ENCODE peak calls at places on chromosome 1, in ten cellular contexts. V is GM12892, S is testis, B is gastrocnemius medialis, W is body of pancreas, R is A549, X is thyroid gland, U is sigmoid colon, T is H54, E is transverse colon. N is an unnamed sample.

GRCh38 chr1:114079596-114080190 is 74.0 kb downstream of the SYT6 start:
- DNase-seq in E (no peak), R (no peak), B (no peak), W (no peak), U (no peak), V (no peak), X (no peak), S (no peak), T (no peak), N (no peak)

GRCh38 chr1:52253421-52253820 is 111.5 kb downstream of the ZFYVE9 start:
- DNase-seq in B (no peak), T (no peak), V (no peak), W (no peak), U (no peak), R (no peak), X (no peak), S (no peak), E (no peak), N (no peak)

GRCh38 chr1:156709743-156710489 is 4.5 kb upstream of the CRABP2 start:
- DNase-seq in B (no peak), S (peak; percentile 40), U (peak; percentile 87), V (no peak), W (peak; percentile 62), T (peak; percentile 80), R (no peak), X (peak; percentile 77), E (peak; percentile 63), N (no peak)

GRCh38 chr1:78831731-78832360 is 174.7 kb downstream of the ADGRL4 start:
- DNase-seq in E (no peak), T (peak; percentile 38), V (no peak), W (no peak), X (no peak), R (no peak), B (no peak), S (no peak), U (no peak), N (no peak)

GRCh38 chr1:221699582-221700519 is 42.0 kb downstream of the DUSP10 start:
- DNase-seq in X (no peak), R (no peak), T (no peak), V (no peak), S (no peak), B (no peak), U (no peak), E (no peak), W (no peak), N (no peak)

GRCh38 chr1:64898107-64898861 is 68.1 kb downstream of the JAK1 start:
- DNase-seq in B (peak; percentile 98), S (peak; percentile 88), R (peak; percentile 70), T (peak; percentile 66), W (peak; percentile 83), U (peak; percentile 95), V (no peak), E (peak; percentile 82), X (peak; percentile 81), N (peak; percentile 70)

GRCh38 chr1:224502459-224503160 is 68.0 kb upstream of the WDR26 start:
- DNase-seq in V (no peak), W (peak; percentile 68), B (no peak), E (peak; percentile 71), T (peak; percentile 50), R (no peak), X (peak; percentile 45), S (peak; percentile 23), U (peak; percentile 72), N (peak; percentile 77)

GRCh38 chr1:203271962-203272632 is 33.2 kb upstream of the BTG2 start:
- DNase-seq in S (no peak), V (no peak), X (peak; percentile 71), B (no peak), T (no peak), E (peak; percentile 55), R (no peak), W (no peak), U (no peak), N (no peak)

GRCh38 chr1:214615871-214616270 is 12.9 kb downstream of the CENPF start:
- DNase-seq in X (no peak), B (no peak), S (no peak), T (no peak), V (no peak), W (no peak), R (no peak), U (no peak), E (no peak), N (no peak)

GRCh38 chr1:62725255-62725654 is 37.1 kb upstream of the DOCK7 start:
- DNase-seq in R (no peak), S (no peak), E (no peak), B (no peak), V (no peak), U (no peak), T (no peak), W (no peak), X (no peak), N (no peak)

GRCh38 chr1:185645201-185645640 is 89.0 kb upstream of the HMCN1 start:
- DNase-seq in S (no peak), U (no peak), V (no peak), T (no peak), W (no peak), B (no peak), X (no peak), E (no peak), R (no peak), N (no peak)

GRCh38 chr1:207603777-207604176 is 41.2 kb upstream of the CR1L start:
- DNase-seq in X (no peak), W (no peak), R (no peak), S (no peak), E (no peak), U (no peak), V (no peak), T (no peak), B (no peak), N (no peak)

GRCh38 chr1:244850896-244851295 is 13.4 kb downstream of the HNRNPU start:
- DNase-seq in U (no peak), B (no peak), X (no peak), V (no peak), E (no peak), W (no peak), S (no peak), R (no peak), T (no peak), N (no peak)

DNA sequence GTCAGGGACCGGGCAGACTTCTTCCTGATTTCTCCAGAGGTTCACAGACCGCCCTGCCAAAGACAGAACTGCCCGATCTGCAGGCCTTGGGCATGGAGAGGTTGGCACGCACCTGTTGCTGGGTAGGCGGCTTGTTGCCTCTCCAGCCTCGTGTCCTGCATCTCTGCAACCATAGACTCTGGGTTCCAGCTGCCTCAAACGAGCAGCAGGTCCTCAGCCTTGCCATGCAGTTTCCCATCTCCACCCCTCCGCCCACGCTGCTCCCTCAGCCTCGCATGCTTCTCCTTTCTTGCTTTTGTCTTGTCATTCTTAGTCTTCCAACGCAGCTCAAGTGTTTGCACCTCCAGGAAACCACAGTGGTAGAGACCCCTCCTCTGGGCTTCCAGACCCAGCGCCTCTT is 126.2 kb downstream of the LACTBL1 start:
- DNase-seq in T (no peak), B (no peak), V (no peak), E (no peak), W (no peak), S (no peak), R (no peak), X (no peak), U (no peak), N (no peak)
- TF ChIP-seq POLR2A in T (no peak), B (no peak), V (no peak), E (no peak), W (no peak), S (no peak), R (no peak), X (no peak), U (no peak), N (no peak)

DNA sequence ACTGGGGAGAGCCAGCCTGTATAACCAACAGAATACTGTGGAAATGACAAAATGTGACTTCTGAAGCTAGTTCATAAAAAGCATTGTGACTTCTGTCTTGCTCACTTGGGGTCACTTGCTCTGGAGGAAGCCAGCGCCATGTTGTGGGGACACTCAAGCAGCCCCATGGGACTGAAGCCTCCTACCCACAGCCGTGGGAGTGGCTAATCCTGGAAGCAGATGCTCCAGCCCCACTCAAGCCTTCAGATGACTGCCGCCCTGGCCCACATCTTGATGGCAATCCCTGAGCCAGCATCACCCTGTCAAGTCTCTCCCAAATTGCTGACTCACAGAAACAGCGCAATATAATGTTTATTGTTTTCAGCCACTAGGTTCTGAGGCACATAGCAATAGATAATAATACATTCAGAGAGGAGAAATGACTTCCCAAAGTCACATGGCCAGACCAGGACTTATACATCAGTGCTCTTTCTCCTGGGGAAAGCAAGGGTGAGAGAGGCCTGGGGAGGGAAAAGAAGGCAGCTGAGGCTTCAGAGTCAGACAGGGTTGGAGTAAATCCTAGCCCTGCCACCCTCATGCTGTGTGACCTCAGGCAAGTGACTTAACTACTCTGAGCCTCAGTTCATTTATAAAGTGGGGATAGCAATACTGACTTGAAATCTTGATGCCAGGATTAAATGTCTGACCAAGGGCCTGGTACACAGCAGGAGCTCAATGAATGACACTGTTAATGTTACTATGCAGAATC is 5.0 kb upstream of the TNFRSF8 start:
- DNase-seq in V (no peak), R (no peak), B (no peak), E (no peak), U (no peak), S (no peak), W (no peak), X (no peak), T (no peak), N (no peak)
- TF ChIP-seq POLR2A in V (no peak), R (no peak), B (no peak), E (no peak), U (no peak), S (no peak), W (no peak), X (no peak), T (no peak), N (no peak)

GRCh38 chr1:23799570-23800395 is 771 bp downstream of the GALE start:
- DNase-seq in B (no peak), X (peak; percentile 55), E (peak; percentile 88), T (peak; percentile 81), V (peak; percentile 51), U (no peak), R (peak; percentile 86), W (peak; percentile 70), S (no peak), N (peak; percentile 60)
- TF ChIP-seq POLR2A in B (peak; percentile 34), X (no peak), E (peak; percentile 91), T (peak; percentile 61), V (peak; percentile 53), U (no peak), R (peak; percentile 72), W (peak; percentile 85), S (no peak), N (peak; percentile 43)

GRCh38 chr1:96722161-96722908 is 751 bp downstream of the PTBP2 start:
- DNase-seq in X (peak; percentile 67), B (peak; percentile 34), R (peak; percentile 46), E (peak; percentile 62), V (peak; percentile 56), T (peak; percentile 38), U (peak; percentile 82), S (peak; percentile 65), W (peak; percentile 63), N (peak; percentile 68)

GRCh38 chr1:96723372-96723771 is 1.8 kb downstream of the PTBP2 start:
- DNase-seq in U (no peak), T (no peak), S (no peak), V (no peak), W (no peak), E (no peak), X (no peak), B (no peak), R (no peak), N (no peak)

GRCh38 chr1:96721053-96721381 is 567 bp upstream of the PTBP2 start:
- DNase-seq in X (no peak), U (no peak), B (no peak), V (no peak), W (no peak), S (no peak), T (no peak), E (no peak), R (no peak), N (no peak)

GRCh38 chr1:96721382-96722160 is at the start of gene PTBP2:
- DNase-seq in R (peak; percentile 46), X (peak; percentile 77), T (peak; percentile 84), V (peak; percentile 83), S (peak; percentile 90), W (peak; percentile 87), E (peak; percentile 84), B (peak; percentile 45), U (peak; percentile 88), N (peak; percentile 87)
- TF ChIP-seq POLR2A in R (peak; percentile 24), X (peak; percentile 71), T (peak; percentile 41), V (peak; percentile 64), S (no peak), W (no peak), E (peak; percentile 16), B (peak; percentile 38), U (peak; percentile 0), N (peak; percentile 69)

N was measured in erythroblast.